ENCODE peak calls at places on chromosome 17, in nine cellular contexts. L is breast epithelium, X is lower leg skin, I is fibroblast of pulmonary artery, T is AG04449, O is endothelial cell, U is A673, Q is colonic mucosa, E is HFFc6. J is an unnamed sample.

GRCh38 chr17:45235071-45236001 is 13.7 kb downstream of the FMNL1 start:
- DNase-seq in L (peak; percentile 77), Q (peak; percentile 80), I (peak; percentile 87), U (peak; percentile 58), O (peak; percentile 80), E (peak; percentile 37), T (peak; percentile 9), X (peak; percentile 94), J (peak; percentile 67)

GRCh38 chr17:70120420-70120819 is 45.4 kb downstream of the KCNJ16 start:
- DNase-seq in U (no peak), L (no peak), E (no peak), O (no peak), T (no peak), Q (no peak), X (no peak), I (no peak), J (no peak)

GRCh38 chr17:64099543-64099942 is 30.4 kb downstream of the ERN1 start:
- DNase-seq in Q (no peak), X (no peak), I (no peak), T (no peak), O (no peak), L (no peak), U (no peak), E (no peak), J (no peak)

GRCh38 chr17:19647697-19648474 is 665 bp upstream of the ALDH3A2 start:
- DNase-seq in I (peak; percentile 81), L (peak; percentile 62), E (peak; percentile 58), U (peak; percentile 74), Q (peak; percentile 65), X (peak; percentile 94), O (peak; percentile 58), T (peak; percentile 21), J (peak; percentile 64)

GRCh38 chr17:42050360-42051012 is at the start of gene C17orf113:
- DNase-seq in O (peak; percentile 58), T (no peak), X (peak; percentile 90), I (peak; percentile 22), E (no peak), L (peak; percentile 65), U (peak; percentile 40), Q (peak; percentile 59), J (peak; percentile 20)

GRCh38 chr17:62649570-62649969 is 22.1 kb downstream of the MRC2 start:
- DNase-seq in I (no peak), L (no peak), T (no peak), E (no peak), U (no peak), O (no peak), X (no peak), Q (no peak), J (no peak)

GRCh38 chr17:30506423-30506822 is 29.2 kb downstream of the GOSR1 start:
- DNase-seq in T (no peak), X (no peak), I (no peak), L (no peak), E (no peak), O (no peak), Q (no peak), U (no peak), J (no peak)

GRCh38 chr17:1779571-1780074 is 17.8 kb downstream of the SERPINF1 start:
- DNase-seq in L (peak; percentile 78), I (peak; percentile 98), U (peak; percentile 90), T (peak; percentile 84), Q (peak; percentile 42), E (peak; percentile 91), X (peak; percentile 96), O (no peak), J (peak; percentile 90)

GRCh38 chr17:1810450-1811103 is 19.1 kb downstream of the SMYD4 start:
- DNase-seq in O (no peak), E (no peak), I (no peak), L (peak; percentile 36), T (no peak), Q (no peak), U (no peak), X (no peak), J (no peak)

GRCh38 chr17:67019809-67020208 is 24.5 kb upstream of the CACNG1 start:
- DNase-seq in O (no peak), Q (no peak), L (no peak), T (no peak), X (no peak), I (no peak), U (no peak), E (no peak), J (no peak)

GRCh38 chr17:64066709-64067108 is 46.3 kb upstream of the ICAM2 start:
- DNase-seq in E (no peak), T (no peak), I (no peak), X (no peak), U (no peak), Q (no peak), O (no peak), L (no peak), J (no peak)

GRCh38 chr17:40648326-40648968 is 829 bp upstream of the SMARCE1 start:
- DNase-seq in Q (no peak), T (no peak), X (peak; percentile 86), E (peak; percentile 7), I (no peak), U (no peak), L (no peak), O (no peak), J (no peak)

GRCh38 chr17:35596072-35596471 is 8.9 kb downstream of the AP2B1 start:
- DNase-seq in L (no peak), O (no peak), X (no peak), Q (no peak), T (no peak), I (no peak), U (no peak), E (no peak), J (no peak)
- TF ChIP-seq CTCF in L (no peak), O (no peak), X (no peak), Q (no peak), T (no peak), I (no peak), U (no peak), E (no peak), J (no peak)

GRCh38 chr17:8001976-8002645 is at the start of gene GUCY2D:
- DNase-seq in E (no peak), L (peak; percentile 45), U (no peak), O (no peak), Q (no peak), T (no peak), I (no peak), X (peak; percentile 83), J (no peak)

GRCh38 chr17:7992924-7993323 is 9.5 kb upstream of the GUCY2D start:
- DNase-seq in Q (no peak), I (no peak), O (no peak), L (peak; percentile 33), U (no peak), X (no peak), T (no peak), E (peak; percentile 18), J (no peak)

GRCh38 chr17:7992516-7992915 is 9.9 kb upstream of the GUCY2D start:
- DNase-seq in T (no peak), I (peak; percentile 32), O (no peak), L (peak; percentile 9), E (peak; percentile 66), U (no peak), Q (no peak), X (no peak), J (no peak)

GRCh38 chr17:7993972-7994589 is 8.3 kb upstream of the GUCY2D start:
- DNase-seq in E (no peak), L (peak; percentile 49), X (peak; percentile 48), T (no peak), U (no peak), I (no peak), Q (no peak), O (no peak), J (no peak)

GRCh38 chr17:7997186-7997585 is 5.2 kb upstream of the GUCY2D start:
- DNase-seq in X (peak; percentile 53), E (peak; percentile 28), U (peak; percentile 56), T (no peak), I (peak; percentile 51), L (peak; percentile 50), O (peak; percentile 45), Q (peak; percentile 53), J (no peak)
- TF ChIP-seq CTCF in X (no peak), E (peak; percentile 65), U (peak; percentile 56), T (peak; percentile 29), I (peak; percentile 56), L (no peak), O (no peak), Q (no peak), J (no peak)

GRCh38 chr17:76736349-76737081 is 616 bp downstream of the SRSF2 start:
- DNase-seq in I (peak; percentile 72), Q (peak; percentile 79), E (peak; percentile 65), U (peak; percentile 68), T (no peak), L (peak; percentile 83), X (peak; percentile 95), O (peak; percentile 77), J (peak; percentile 53)
- TF ChIP-seq CTCF in I (peak; percentile 10), Q (no peak), E (peak; percentile 34), U (no peak), T (peak; percentile 38), L (no peak), X (no peak), O (no peak), J (peak; percentile 56)

GRCh38 chr17:164536-165235 is 16.8 kb downstream of the DOC2B start:
- DNase-seq in E (peak; percentile 34), I (peak; percentile 41), X (no peak), T (no peak), U (peak; percentile 44), O (peak; percentile 65), L (no peak), Q (peak; percentile 25), J (peak; percentile 61)
- TF ChIP-seq CTCF in E (peak; percentile 65), I (peak; percentile 43), X (no peak), T (peak; percentile 70), U (peak; percentile 58), O (no peak), L (peak; percentile 15), Q (peak; percentile 30), J (peak; percentile 42)

DNA sequence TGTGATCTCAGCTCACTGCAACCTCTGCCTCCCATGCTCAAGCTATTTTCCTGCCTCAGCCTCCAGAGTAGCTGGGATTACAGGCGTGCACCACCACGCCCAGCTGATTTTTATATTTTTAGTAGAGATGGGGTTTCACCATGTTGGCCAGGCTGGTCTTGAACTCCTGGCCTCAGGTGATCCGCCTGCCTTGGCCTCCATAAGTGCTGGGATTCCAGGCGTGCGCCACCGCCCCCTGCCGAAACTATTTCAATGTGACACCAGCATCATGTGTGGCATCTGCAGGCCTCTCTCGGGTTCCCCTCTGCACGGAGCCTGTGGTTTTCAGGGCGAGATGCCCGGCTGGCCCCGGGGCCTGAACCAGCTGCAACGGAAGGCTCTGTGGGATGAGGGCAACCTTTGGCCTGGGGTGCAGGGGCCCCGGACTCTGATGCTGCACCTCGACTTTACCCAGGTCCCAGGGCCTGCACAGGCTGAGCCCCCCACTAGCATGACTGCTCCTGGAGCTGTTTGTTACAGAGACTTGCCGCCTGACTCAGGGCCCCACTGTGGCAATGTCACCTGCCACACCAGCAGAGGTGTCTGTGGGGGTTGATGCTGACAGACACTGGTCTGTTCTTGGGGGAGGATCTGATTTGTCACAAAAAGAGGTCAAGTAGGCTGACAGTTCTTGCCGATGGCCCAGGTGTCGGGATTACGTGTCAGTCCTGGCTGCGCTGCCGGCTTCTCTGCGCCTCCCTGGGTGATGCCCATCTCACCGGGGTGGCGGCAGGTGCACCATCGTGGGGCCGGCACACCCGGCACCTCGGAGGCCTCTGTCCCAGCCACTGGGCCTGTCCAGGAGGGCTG is 8.6 kb upstream of the TEX19 start:
- DNase-seq in X (no peak), Q (no peak), L (no peak), T (no peak), U (no peak), I (no peak), O (no peak), E (peak; percentile 23), J (no peak)
- TF ChIP-seq CTCF in X (no peak), Q (no peak), L (no peak), T (peak; percentile 20), U (no peak), I (no peak), O (no peak), E (peak; percentile 54), J (no peak)